ENCODE peak calls at places on chromosomes 6 and 20, in six cellular contexts. P is HCT116, C is H1, J is K562, W is GM12878, T is HepG2. Z is an unnamed sample.

GRCh38 chr6:117938324-117938995 is 31.4 kb downstream of the SLC35F1 start:
- DNase-seq in P (no peak), J (no peak), C (no peak), W (no peak), T (no peak), Z (no peak)

GRCh38 chr6:55868910-55869479 is 6.4 kb downstream of the BMP5 start:
- DNase-seq in J (no peak), T (no peak), P (peak), C (no peak), W (peak), Z (no peak)

GRCh38 chr6:168052291-168052891 is 26.6 kb downstream of the FRMD1 start:
- DNase-seq in W (no peak), C (no peak), P (no peak), J (no peak), T (no peak), Z (no peak)

GRCh38 chr20:43404880-43405279 is 52.8 kb upstream of the SRSF6 start:
- DNase-seq in W (no peak), J (peak), T (peak), C (peak), P (peak), Z (no peak)

GRCh38 chr20:58634818-58635665 is 16.0 kb upstream of the STX16 start:
- DNase-seq in P (no peak), C (no peak), W (no peak), J (peak), T (no peak), Z (no peak)

GRCh38 chr6:9456241-9456658 is 958.6 kb downstream of the TFAP2A start:
- DNase-seq in J (no peak), C (peak), T (no peak), P (no peak), W (no peak), Z (no peak)

GRCh38 chr6:95431637-95432228 is 145.6 kb upstream of the MANEA start:
- DNase-seq in J (peak), P (peak), C (peak), W (no peak), T (peak), Z (peak)

GRCh38 chr6:17600527-17601388 is 656 bp downstream of the FAM8A1 start:
- DNase-seq in J (peak), T (peak), C (peak), W (no peak), P (no peak), Z (peak)

GRCh38 chr6:125477849-125478248 is 176.1 kb upstream of the HDDC2 start:
- DNase-seq in J (no peak), W (no peak), T (no peak), P (no peak), C (no peak), Z (no peak)

GRCh38 chr20:49166534-49167449 is 21.3 kb downstream of the STAU1 start:
- DNase-seq in J (no peak), C (no peak), P (no peak), T (no peak), W (no peak), Z (no peak)

GRCh38 chr6:54516331-54516730 is 208.1 kb downstream of the TINAG start:
- DNase-seq in P (no peak), W (no peak), T (no peak), C (no peak), J (no peak), Z (no peak)

GRCh38 chr6:134175532-134176282 is 123.3 kb upstream of the SLC2A12 start:
- DNase-seq in J (peak), T (peak), W (no peak), P (peak), C (peak), Z (peak)

GRCh38 chr6:53250137-53250760 is 98.5 kb downstream of the ELOVL5 start:
- DNase-seq in P (no peak), J (no peak), C (no peak), T (no peak), W (no peak), Z (no peak)

GRCh38 chr20:2379511-2380229 is 1.0 kb upstream of the TGM6 start:
- DNase-seq in J (no peak), W (no peak), T (no peak), P (no peak), C (no peak), Z (no peak)

GRCh38 chr6:43737272-43738081 is 32.5 kb upstream of the VEGFA start:
- DNase-seq in P (no peak), J (no peak), T (no peak), W (no peak), C (no peak), Z (no peak)

GRCh38 chr6:42197574-42198362 is 3.0 kb upstream of the GUCA1B start:
- DNase-seq in T (peak), J (peak), P (no peak), C (no peak), W (no peak), Z (peak)

GRCh38 chr6:9464583-9464982 is 950.3 kb downstream of the TFAP2A start:
- DNase-seq in W (no peak), P (no peak), J (no peak), T (no peak), C (no peak), Z (no peak)

GRCh38 chr6:126880926-126881325 is 237.5 kb upstream of the RSPO3 start:
- DNase-seq in P (no peak), W (no peak), T (no peak), J (no peak), C (no peak), Z (no peak)

GRCh38 chr6:31791324-31792089 is 4.0 kb downstream of the VARS1 start:
- DNase-seq in J (peak), C (peak), P (no peak), T (peak), W (no peak), Z (peak)

GRCh38 chr6:85463621-85464259 is 13.9 kb downstream of the NT5E start:
- DNase-seq in P (no peak), C (no peak), J (no peak), T (no peak), W (no peak), Z (no peak)

GRCh38 chr20:43375586-43375985 is 82.1 kb upstream of the SRSF6 start:
- DNase-seq in P (no peak), T (no peak), J (no peak), C (no peak), W (no peak), Z (no peak)

GRCh38 chr20:835220-836045 is 1.9 kb downstream of the FAM110A start:
- DNase-seq in P (no peak), C (no peak), W (no peak), T (no peak), J (no peak), Z (no peak)

GRCh38 chr20:1964659-1965405 is 29.0 kb downstream of the PDYN start:
- DNase-seq in W (no peak), P (no peak), C (no peak), T (no peak), J (no peak), Z (no peak)

GRCh38 chr6:125519367-125519766 is 217.6 kb upstream of the HDDC2 start:
- DNase-seq in C (no peak), P (no peak), J (no peak), T (no peak), W (no peak), Z (no peak)

GRCh38 chr20:57921701-57922482 is 212.1 kb upstream of the PMEPA1 start:
- DNase-seq in C (no peak), T (no peak), J (no peak), P (no peak), W (no peak), Z (no peak)

GRCh38 chr6:99148761-99149160 is 200.7 kb downstream of the FAXC start:
- DNase-seq in W (no peak), J (no peak), C (no peak), P (no peak), T (no peak), Z (no peak)

GRCh38 chr6:121064345-121064744 is 269.9 kb downstream of the TBC1D32 start:
- DNase-seq in J (no peak), P (no peak), T (no peak), W (no peak), C (no peak), Z (no peak)

GRCh38 chr6:152048921-152049320 is 241.4 kb downstream of the ESR1 start:
- DNase-seq in W (no peak), C (no peak), J (no peak), T (no peak), P (no peak), Z (no peak)

GRCh38 chr20:61391185-61391584 is 139.1 kb downstream of the CDH4 start:
- DNase-seq in C (no peak), T (no peak), J (no peak), W (no peak), P (no peak), Z (no peak)

GRCh38 chr20:61957961-61958715 is 107.5 kb downstream of the TAF4 start:
- DNase-seq in T (no peak), P (no peak), W (no peak), C (no peak), J (no peak), Z (no peak)

GRCh38 chr6:91860951-91861350 is 1274.1 kb upstream of the MAP3K7 start:
- DNase-seq in T (no peak), C (no peak), J (no peak), W (no peak), P (no peak), Z (no peak)

GRCh38 chr6:69791065-69791471 is 5.7 kb downstream of the LMBRD1 start:
- DNase-seq in T (no peak), W (no peak), P (no peak), C (no peak), J (no peak), Z (no peak)

GRCh38 chr6:113082691-113083090 is 735.6 kb downstream of the RFPL4B start:
- DNase-seq in C (no peak), W (no peak), T (no peak), J (no peak), P (no peak), Z (peak)

GRCh38 chr20:17681741-17682102 is 320 bp downstream of the RRBP1 start:
- DNase-seq in T (no peak), J (peak), W (no peak), P (no peak), C (no peak), Z (no peak)

GRCh38 chr6:4774715-4775590 is 1.3 kb upstream of the CDYL start:
- DNase-seq in C (peak), T (no peak), W (no peak), J (no peak), P (no peak), Z (peak)

GRCh38 chr6:73030257-73030656 is 195.0 kb downstream of the KHDC1L start:
- DNase-seq in W (peak), C (no peak), T (no peak), P (no peak), J (no peak), Z (no peak)

GRCh38 chr6:107330190-107330589 is 129.2 kb downstream of the PDSS2 start:
- DNase-seq in C (no peak), T (no peak), P (no peak), W (peak), J (no peak), Z (no peak)

GRCh38 chr6:21996425-21997207 is 300.2 kb downstream of the PRL start:
- DNase-seq in P (no peak), T (no peak), J (no peak), C (no peak), W (no peak), Z (peak)

GRCh38 chr6:21995318-21995717 is 301.5 kb downstream of the PRL start:
- DNase-seq in W (no peak), P (no peak), T (no peak), J (no peak), C (no peak), Z (no peak)

GRCh38 chr6:21998539-21998938 is 298.3 kb downstream of the PRL start:
- DNase-seq in T (no peak), P (no peak), J (no peak), C (no peak), W (no peak), Z (no peak)

GRCh38 chr6:21999012-21999528 is 297.8 kb downstream of the PRL start:
- DNase-seq in C (no peak), W (no peak), J (no peak), T (no peak), P (no peak), Z (peak)

GRCh38 chr6:21997414-21998037 is 299.3 kb downstream of the PRL start:
- DNase-seq in J (peak), P (no peak), C (no peak), W (no peak), T (no peak), Z (peak)
- TF ChIP-seq MAX in J (no peak), P (no peak), C (no peak), W (no peak), T (no peak), Z (no peak)

GRCh38 chr6:82248233-82248735 is 740 bp upstream of the IBTK start:
- DNase-seq in C (no peak), P (peak), T (peak), W (no peak), J (no peak), Z (no peak)

GRCh38 chr6:82245376-82245775 is 2.2 kb downstream of the IBTK start:
- DNase-seq in T (no peak), P (no peak), W (no peak), J (no peak), C (no peak), Z (no peak)

GRCh38 chr6:82247634-82248232 is at the start of gene IBTK:
- DNase-seq in W (peak), P (peak), J (peak), T (peak), C (peak), Z (peak)

GRCh38 chr6:82246370-82246769 is 1.2 kb downstream of the IBTK start:
- DNase-seq in C (no peak), P (no peak), W (no peak), T (peak), J (no peak), Z (no peak)

DNA sequence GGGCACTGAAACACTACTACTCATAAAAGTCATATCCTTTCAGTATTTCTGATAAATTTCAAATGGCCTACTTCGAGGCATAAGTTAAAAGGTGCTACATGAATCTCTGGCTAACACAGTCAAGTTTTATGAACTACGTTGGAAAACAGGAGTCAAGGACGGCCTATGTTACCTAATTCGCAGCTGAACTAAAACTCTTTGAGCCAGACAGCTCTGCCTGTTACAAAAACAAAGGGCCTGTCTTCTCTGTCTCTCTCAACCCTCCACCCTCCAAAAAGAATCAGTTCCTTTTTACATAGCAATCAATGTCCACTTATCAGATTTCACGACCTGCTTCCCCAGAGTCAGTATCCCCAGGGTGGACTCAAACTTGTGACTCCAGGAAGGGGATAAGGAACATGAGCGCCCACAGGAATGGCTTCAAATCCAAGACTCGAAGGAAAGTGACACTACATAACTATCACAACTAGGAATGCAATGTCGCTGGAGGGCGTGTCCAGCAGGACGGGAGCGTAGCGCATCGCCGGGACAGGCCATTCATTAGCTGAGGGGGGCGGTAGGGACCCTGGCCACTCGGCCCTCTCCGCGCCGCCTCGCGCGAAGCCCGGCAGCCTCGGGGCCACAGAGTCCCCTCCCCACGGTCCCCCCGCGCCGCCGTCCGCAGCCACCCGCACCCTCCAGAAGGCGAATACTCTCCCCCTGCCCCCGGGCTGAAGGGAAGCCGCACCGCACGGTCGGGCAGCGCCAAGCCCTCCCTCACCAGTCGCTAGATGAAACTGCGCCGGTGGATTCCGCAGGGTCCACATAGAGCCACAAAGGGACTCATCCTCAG is 526 bp downstream of the IBTK start:
- DNase-seq in C (no peak), P (peak), W (no peak), T (peak), J (peak), Z (peak)
- TF ChIP-seq POLR2AphosphoS5 in C (peak), P (no peak), W (no peak), T (no peak), J (no peak), Z (no peak)

DNA sequence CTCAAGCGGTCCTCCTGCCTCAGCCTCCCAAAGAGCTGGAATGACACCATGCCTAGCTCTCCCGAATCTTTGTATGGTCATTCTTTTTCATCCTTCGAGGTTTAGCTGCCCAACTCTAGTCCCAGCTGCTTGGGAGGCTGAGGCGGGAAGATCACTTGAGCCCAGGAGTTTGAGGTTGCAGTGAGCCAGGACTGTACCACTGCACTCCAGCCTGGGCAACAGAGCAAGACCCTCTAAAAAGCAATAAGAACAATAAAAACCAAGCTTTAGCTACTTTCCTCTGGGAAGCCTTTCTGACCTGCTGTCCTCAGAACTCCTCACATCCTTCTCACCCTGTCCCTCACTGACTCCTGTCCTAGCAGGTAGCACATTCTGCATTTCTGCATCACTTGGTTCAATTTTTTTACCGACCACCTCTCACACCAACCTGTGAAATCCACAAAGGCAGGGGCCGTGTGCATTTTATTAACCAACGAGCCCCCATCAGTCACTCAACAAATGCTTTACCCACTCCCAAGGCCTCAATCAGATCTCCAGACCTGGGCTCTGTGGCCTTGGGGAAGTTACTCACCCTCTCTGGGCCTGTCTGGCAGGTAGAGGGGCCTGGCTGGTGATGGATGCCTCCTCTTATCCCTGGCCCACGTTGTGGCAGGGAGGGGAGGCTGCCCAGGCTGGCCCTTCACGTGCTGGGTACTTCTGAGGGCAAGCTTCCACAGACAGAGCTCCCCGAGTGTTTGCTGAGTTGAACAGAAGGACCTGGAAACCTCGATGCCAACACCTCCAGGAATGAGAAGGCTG is 14.7 kb upstream of the SRC start:
- DNase-seq in T (no peak), W (no peak), C (no peak), J (no peak), P (no peak), Z (no peak)
- TF ChIP-seq EZH2 in T (no peak), W (no peak), C (no peak), J (no peak), P (no peak), Z (no peak)

GRCh38 chr20:20369353-20370086 is 1.6 kb downstream of the INSM1 start:
- DNase-seq in W (no peak), T (no peak), J (no peak), P (no peak), C (peak), Z (no peak)

GRCh38 chr20:20366896-20367680 is 816 bp upstream of the INSM1 start:
- DNase-seq in C (peak), W (no peak), T (no peak), P (no peak), J (no peak), Z (no peak)

GRCh38 chr20:20367681-20368413 is at the start of gene INSM1:
- DNase-seq in T (no peak), P (no peak), C (no peak), J (no peak), W (no peak), Z (no peak)

GRCh38 chr20:20370087-20370575 is 2.2 kb downstream of the INSM1 start:
- DNase-seq in J (no peak), P (no peak), W (no peak), T (no peak), C (no peak), Z (no peak)

GRCh38 chr20:20368414-20369352 is 779 bp downstream of the INSM1 start:
- DNase-seq in J (no peak), C (peak), W (no peak), P (no peak), T (no peak), Z (no peak)
- TF ChIP-seq MAX in J (no peak), C (no peak), W (no peak), P (no peak), T (no peak), Z (no peak)

GRCh38 chr6:52013035-52013434 is 74.4 kb downstream of the PKHD1 start:
- DNase-seq in C (no peak), T (no peak), P (no peak), J (no peak), W (no peak), Z (no peak)
- TF ChIP-seq POLR2AphosphoS5 in C (no peak), T (no peak), P (no peak), J (no peak), W (no peak), Z (no peak)

Z was measured in endothelial cell of umbilical vein.